ENCODE peak calls at places on chromosomes 6 and 20, in eight cellular contexts. Y, J, D, L, R, E, O and B are unnamed samples. For H3K27me3, H3K4me1 and H3K36me3, the result is how much of the 10 kb centered on the place peaks cover.

GRCh38 chr20:5674176-5674660 is 76.0 kb upstream of the SHLD1 start:
- DNase-seq in Y (no peak), J (no peak), D (no peak), L (no peak), R (peak), E (peak), O (no peak), B (peak)

GRCh38 chr20:50354690-50355592 is 155.2 kb upstream of the PTPN1 start:
- DNase-seq in Y (peak), J (no peak), D (no peak), L (peak), R (peak), E (peak), O (no peak), B (peak)

GRCh38 chr6:131524695-131525336 is 48.2 kb upstream of the ARG1 start:
- DNase-seq in Y (no peak), J (no peak), D (no peak), L (no peak), R (no peak), E (no peak), O (peak), B (no peak)

GRCh38 chr6:10555625-10556309 is 34.6 kb downstream of the GCNT2 start:
- DNase-seq in Y (no peak), J (no peak), D (peak), L (peak), R (peak), E (no peak), O (no peak), B (no peak)

GRCh38 chr6:11212625-11213024 is 19.8 kb downstream of the NEDD9 start:
- DNase-seq in Y (no peak), J (no peak), D (peak), L (peak), R (peak), E (peak), O (no peak), B (no peak)

GRCh38 chr6:113190170-113190569 is 667.0 kb upstream of the MARCKS start:
- DNase-seq in Y (no peak), J (no peak), D (peak), L (no peak), R (no peak), E (peak), O (no peak), B (no peak)

GRCh38 chr6:113888493-113888892 is 31.3 kb downstream of the MARCKS start:
- DNase-seq in Y (no peak), J (no peak), D (no peak), L (no peak), R (peak), E (peak), O (no peak), B (peak)

GRCh38 chr20:51481311-51481997 is 61.1 kb downstream of the NFATC2 start:
- DNase-seq in Y (no peak), J (no peak), D (no peak), L (peak), R (no peak), E (no peak), O (no peak), B (no peak)

GRCh38 chr6:35049885-35050284 is 91.3 kb downstream of the TCP11 start:
- DNase-seq in Y (no peak), J (no peak), D (peak), L (peak), R (no peak), E (no peak), O (no peak), B (peak)

GRCh38 chr6:152458648-152459047 is 178.5 kb downstream of the SYNE1 start:
- DNase-seq in Y (no peak), J (no peak), D (peak), L (no peak), R (no peak), E (peak), O (no peak), B (no peak)

GRCh38 chr6:167092672-167093339 is 30.1 kb upstream of the CCR6 start:
- DNase-seq in Y (no peak), J (no peak), D (no peak), L (no peak), R (no peak), E (no peak), O (no peak), B (no peak)

GRCh38 chr6:161418458-161418945 is 144.6 kb upstream of the AGPAT4 start:
- DNase-seq in Y (no peak), J (no peak), D (peak), L (no peak), R (peak), E (peak), O (peak), B (peak)

GRCh38 chr6:71419954-71420692 is 131.5 kb downstream of the OGFRL1 start:
- DNase-seq in Y (peak), J (no peak), D (peak), L (peak), R (no peak), E (peak), O (no peak), B (peak)

GRCh38 chr6:328924-329323 is 36.6 kb downstream of the DUSP22 start:
- DNase-seq in Y (no peak), J (no peak), D (no peak), L (no peak), R (no peak), E (no peak), O (no peak), B (no peak)

GRCh38 chr20:63265891-63266515 is 6.6 kb upstream of the ARFGAP1 start:
- DNase-seq in Y (no peak), J (no peak), D (peak), L (no peak), R (no peak), E (no peak), O (no peak), B (no peak)

GRCh38 chr6:134911532-134911931 is 38.4 kb downstream of the ALDH8A1 start:
- DNase-seq in Y (no peak), J (no peak), D (peak), L (no peak), R (peak), E (peak), O (no peak), B (no peak)

GRCh38 chr6:54198134-54198533 is 86.9 kb downstream of the MLIP start:
- DNase-seq in Y (no peak), J (no peak), D (no peak), L (no peak), R (no peak), E (no peak), O (no peak), B (peak)

GRCh38 chr6:169370054-169370453 is 116.4 kb upstream of the THBS2 start:
- DNase-seq in Y (peak), J (no peak), D (no peak), L (peak), R (peak), E (no peak), O (no peak), B (no peak)

GRCh38 chr6:105620878-105621277 is 218.0 kb upstream of the PREP start:
- DNase-seq in Y (no peak), J (no peak), D (no peak), L (no peak), R (peak), E (no peak), O (no peak), B (no peak)

GRCh38 chr6:35687658-35688604 is 784 bp downstream of the FKBP5 start:
- DNase-seq in Y (peak), J (peak), D (peak), L (peak), R (peak), E (peak), O (peak), B (peak)

GRCh38 chr20:49747707-49748524 is 34.2 kb upstream of the B4GALT5 start:
- DNase-seq in Y (peak), J (no peak), D (peak), L (peak), R (no peak), E (no peak), O (no peak), B (no peak)

GRCh38 chr20:20393770-20394169 is 25.9 kb downstream of the INSM1 start:
- DNase-seq in Y (no peak), J (no peak), D (peak), L (no peak), R (no peak), E (no peak), O (no peak), B (no peak)

GRCh38 chr20:22339091-22339881 is 245.1 kb downstream of the FOXA2 start:
- DNase-seq in Y (no peak), J (no peak), D (peak), L (no peak), R (peak), E (peak), O (no peak), B (peak)

GRCh38 chr6:85459224-85459901 is 9.5 kb downstream of the NT5E start:
- DNase-seq in Y (no peak), J (no peak), D (peak), L (no peak), R (peak), E (peak), O (no peak), B (no peak)

GRCh38 chr6:108156180-108156937 is 9.5 kb upstream of the NR2E1 start:
- DNase-seq in Y (no peak), J (no peak), D (no peak), L (no peak), R (peak), E (peak), O (no peak), B (no peak)

GRCh38 chr6:3232017-3232838 is 4.8 kb upstream of the TUBB2B start:
- DNase-seq in Y (no peak), J (no peak), D (no peak), L (no peak), R (no peak), E (no peak), O (no peak), B (no peak)

GRCh38 chr20:19274412-19275015 is 62.1 kb downstream of the SLC24A3 start:
- DNase-seq in Y (no peak), J (no peak), D (peak), L (peak), R (no peak), E (no peak), O (no peak), B (peak)

GRCh38 chr20:32110173-32110704 is 725 bp downstream of the TM9SF4 start:
- DNase-seq in Y (no peak), J (no peak), D (no peak), L (no peak), R (no peak), E (no peak), O (no peak), B (no peak)

GRCh38 chr6:43070028-43070632 is 6.0 kb upstream of the PTK7 start:
- DNase-seq in Y (no peak), J (no peak), D (peak), L (no peak), R (peak), E (peak), O (peak), B (peak)

GRCh38 chr20:48931527-48932374 is 10.2 kb downstream of the ARFGEF2 start:
- DNase-seq in Y (no peak), J (no peak), D (no peak), L (no peak), R (no peak), E (no peak), O (no peak), B (no peak)

GRCh38 chr6:52499026-52499425 is 77.8 kb downstream of the TRAM2 start:
- DNase-seq in Y (no peak), J (no peak), D (peak), L (no peak), R (no peak), E (no peak), O (no peak), B (no peak)

GRCh38 chr6:78832091-78832808 is 35.1 kb upstream of the IRAK1BP1 start:
- DNase-seq in Y (no peak), J (no peak), D (no peak), L (no peak), R (peak), E (no peak), O (no peak), B (no peak)

GRCh38 chr20:25389858-25390537 is 637 bp downstream of the ABHD12 start:
- DNase-seq in Y (peak), J (no peak), D (no peak), L (peak), R (no peak), E (peak), O (peak), B (peak)

GRCh38 chr20:63230800-63231268 is 4.9 kb upstream of the BIRC7 start:
- DNase-seq in Y (no peak), J (no peak), D (peak), L (peak), R (peak), E (peak), O (no peak), B (peak)

GRCh38 chr6:81793811-81794210 is 41.3 kb upstream of the TENT5A start:
- DNase-seq in Y (no peak), J (no peak), D (peak), L (no peak), R (no peak), E (no peak), O (no peak), B (no peak)

GRCh38 chr20:8132632-8133587 is 844 bp downstream of the PLCB1 start:
- DNase-seq in Y (peak), J (no peak), D (peak), L (peak), R (peak), E (no peak), O (no peak), B (no peak)

GRCh38 chr6:141110486-141110885 is 1022.2 kb upstream of the GJE1 start:
- DNase-seq in Y (no peak), J (no peak), D (no peak), L (no peak), R (peak), E (no peak), O (no peak), B (no peak)

GRCh38 chr6:36099872-36100483 is 30.3 kb upstream of the MAPK13 start:
- DNase-seq in Y (no peak), J (peak), D (no peak), L (no peak), R (no peak), E (no peak), O (peak), B (no peak)

GRCh38 chr6:50845499-50846108 is 26.9 kb downstream of the TFAP2B start:
- DNase-seq in Y (no peak), J (no peak), D (no peak), L (no peak), R (no peak), E (no peak), O (no peak), B (no peak)
- H3K27me3 ChIP-seq in Y (half or more), J (under half), D (under half), L (half or more), R (under half), E (half or more), O (under half), B (under half)

GRCh38 chr20:10522328-10522727 is 87.2 kb downstream of the SLX4IP start:
- DNase-seq in Y (no peak), J (no peak), D (no peak), L (no peak), R (no peak), E (no peak), O (no peak), B (no peak)
- H3K4me1 ChIP-seq in Y (under half), J (under half), D (under half), L (under half), R (half or more), E (half or more), O (under half), B (under half)

GRCh38 chr20:62197321-62197720 is 14.5 kb downstream of the MTG2 start:
- DNase-seq in Y (no peak), J (no peak), D (no peak), L (no peak), R (no peak), E (no peak), O (no peak), B (no peak)
- H3K36me3 ChIP-seq in Y (half or more), J (under half), D (under half), L (half or more), R (under half), E (under half), O (under half), B (under half)

DNA sequence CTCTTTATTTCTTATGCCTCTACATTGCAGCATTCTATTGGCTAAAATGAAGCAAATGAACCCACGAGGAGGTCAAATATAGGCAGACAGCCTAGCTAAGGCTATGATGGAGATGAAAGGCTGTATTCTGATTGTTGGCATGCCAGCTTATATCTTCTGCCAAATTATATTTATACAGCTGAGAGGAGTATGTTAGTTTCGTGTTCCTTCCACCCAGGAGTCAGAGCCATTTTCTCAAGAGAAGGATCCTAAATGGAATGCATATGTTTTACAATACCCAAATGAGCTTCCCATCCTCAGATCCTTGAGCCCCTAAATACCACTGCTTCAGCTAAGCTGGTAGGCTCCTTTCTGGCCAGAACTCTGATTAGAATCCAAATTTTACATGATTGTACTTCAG is 178.4 kb upstream of the HDDC2 start:
- DNase-seq in Y (no peak), J (no peak), D (no peak), L (no peak), R (no peak), E (no peak), O (no peak), B (no peak)
- H3K27me3 ChIP-seq in Y (under half), J (under half), D (under half), L (under half), R (under half), E (under half), O (under half), B (under half)

DNA sequence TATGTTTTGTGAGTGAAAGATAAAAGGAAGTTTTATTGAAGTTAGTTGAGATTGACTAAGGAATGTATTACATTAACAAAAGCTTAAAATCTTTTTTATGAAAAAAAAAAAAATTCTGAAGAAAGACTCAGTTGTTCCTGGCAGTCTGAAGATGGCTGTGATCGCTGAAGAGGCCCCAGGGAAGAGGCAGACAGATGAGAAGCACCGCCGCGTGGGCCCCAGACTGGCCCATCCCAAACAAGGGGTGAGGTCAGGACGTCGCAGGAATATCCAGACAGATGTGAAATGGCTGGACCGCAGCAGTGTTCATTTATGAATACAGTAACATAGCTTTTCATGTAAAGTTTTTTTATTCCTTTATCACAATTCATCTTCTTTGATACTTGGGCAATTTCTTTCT is 194.2 kb downstream of the TBXT start:
- DNase-seq in Y (no peak), J (no peak), D (no peak), L (no peak), R (no peak), E (no peak), O (no peak), B (no peak)
- H3K4me1 ChIP-seq in Y (under half), J (under half), D (under half), L (under half), R (under half), E (under half), O (under half), B (under half)

DNA sequence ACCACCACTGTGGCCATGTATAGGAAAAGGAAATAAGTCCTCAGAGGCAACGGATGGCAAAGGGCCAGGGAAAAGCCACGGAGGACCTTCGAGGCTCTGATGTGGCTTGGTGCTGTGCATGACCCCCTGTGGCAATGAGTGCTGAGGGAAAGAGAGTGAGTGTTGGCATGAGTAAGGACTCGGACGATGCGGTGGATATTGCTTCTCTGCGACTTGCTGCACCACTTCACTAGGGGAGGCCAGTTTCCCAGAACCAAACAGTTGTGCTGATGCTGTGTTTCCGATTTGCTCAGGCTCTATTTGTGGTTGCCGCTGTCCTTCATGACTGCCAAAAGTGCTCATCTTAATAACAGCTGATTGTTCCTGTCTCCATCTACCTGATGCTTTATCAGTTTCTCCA is 170.7 kb downstream of the HIVEP2 start:
- DNase-seq in Y (no peak), J (no peak), D (no peak), L (no peak), R (no peak), E (no peak), O (no peak), B (no peak)
- H3K36me3 ChIP-seq in Y (under half), J (half or more), D (under half), L (under half), R (under half), E (under half), O (under half), B (under half)

DNA sequence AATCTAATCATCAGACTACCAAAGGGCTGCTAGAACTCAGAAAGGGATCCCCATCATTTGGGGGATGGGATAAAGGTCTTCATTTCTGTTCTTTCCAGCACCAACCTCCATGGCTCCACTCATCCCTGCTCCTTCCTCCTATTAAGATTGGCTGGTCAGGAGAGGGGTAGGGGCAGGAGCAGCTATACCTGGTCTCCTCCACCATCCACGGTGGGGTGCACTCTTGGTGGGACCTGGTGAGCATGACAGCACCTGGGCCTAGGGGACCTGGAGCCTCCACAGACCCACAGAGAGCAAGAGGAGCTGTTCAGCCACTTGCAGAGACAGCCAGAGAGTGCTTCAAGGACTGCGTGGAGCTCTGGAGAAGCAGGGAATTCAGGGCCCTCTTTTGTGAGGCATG is 6.1 kb upstream of the ULBP2 start:
- DNase-seq in Y (no peak), J (no peak), D (no peak), L (no peak), R (no peak), E (no peak), O (no peak), B (no peak)
- H3K27me3 ChIP-seq in Y (half or more), J (half or more), D (under half), L (half or more), R (under half), E (under half), O (half or more), B (half or more)

GRCh38 chr20:57874141-57874540 is 164.3 kb upstream of the PMEPA1 start:
- DNase-seq in Y (no peak), J (no peak), D (no peak), L (no peak), R (no peak), E (no peak), O (no peak), B (no peak)
- H3K4me1 ChIP-seq in Y (under half), J (under half), D (under half), L (under half), R (under half), E (under half), O (under half), B (under half)

GRCh38 chr6:149164199-149164745 is 153.2 kb upstream of the TAB2 start:
- DNase-seq in Y (no peak), J (no peak), D (no peak), L (no peak), R (no peak), E (no peak), O (no peak), B (no peak)
- H3K36me3 ChIP-seq in Y (under half), J (under half), D (under half), L (under half), R (under half), E (under half), O (under half), B (under half)

GRCh38 chr6:157647261-157647915 is 175.7 kb upstream of the SNX9 start:
- DNase-seq in Y (peak), J (no peak), D (no peak), L (no peak), R (no peak), E (no peak), O (no peak), B (no peak)
- H3K27me3 ChIP-seq in Y (under half), J (under half), D (under half), L (under half), R (under half), E (under half), O (under half), B (under half)